ENCODE peak calls at places on chromosomes 7 and 10, in eight cellular contexts. C is MCF 10A; X is stimulated activated naive CD4-positive, alpha-beta T cell treated with Interleukin-2 at 50 U/mL for 16 hours; O is fibroblast of the conjunctiva; A is LoVo; J is SK-N-SH; S is WERI-Rb-1; D is T-helper 2 cell. V is an unnamed sample.

GRCh38 chr7:105521027-105521730 is 892 bp downstream of the PUS7 start:
- DNase-seq in C (peak), X (peak), O (no peak), A (peak), J (peak), S (peak), D (peak), V (peak)

GRCh38 chr10:103540722-103541121 is 47.2 kb downstream of the NEURL1 start:
- DNase-seq in C (peak), X (no peak), O (no peak), A (no peak), J (peak), S (no peak), D (no peak), V (no peak)

GRCh38 chr7:1818581-1819200 is 148.6 kb downstream of the ELFN1 start:
- DNase-seq in C (no peak), X (no peak), O (no peak), A (no peak), J (peak), S (peak), D (no peak), V (no peak)

GRCh38 chr10:7787150-7787856 is 490 bp downstream of the KIN start:
- DNase-seq in C (peak), X (no peak), O (no peak), A (peak), J (no peak), S (peak), D (peak), V (peak)

GRCh38 chr10:75001715-75002350 is 109.6 kb upstream of the SAMD8 start:
- DNase-seq in C (no peak), X (no peak), O (no peak), A (no peak), J (no peak), S (no peak), D (no peak), V (no peak)

GRCh38 chr7:66634816-66635215 is 6.1 kb downstream of the KCTD7 start:
- DNase-seq in C (no peak), X (no peak), O (no peak), A (no peak), J (no peak), S (no peak), D (no peak), V (no peak)

GRCh38 chr7:73515184-73515583 is 6.9 kb downstream of the BAZ1B start:
- DNase-seq in C (no peak), X (no peak), O (no peak), A (no peak), J (no peak), S (no peak), D (peak), V (no peak)

GRCh38 chr10:112389147-112389822 is 15.4 kb downstream of the ACSL5 start:
- DNase-seq in C (peak), X (peak), O (no peak), A (peak), J (no peak), S (no peak), D (peak), V (peak)

GRCh38 chr7:84207025-84207424 is 12.4 kb upstream of the SEMA3A start:
- DNase-seq in C (no peak), X (no peak), O (no peak), A (no peak), J (no peak), S (no peak), D (no peak), V (no peak)

GRCh38 chr10:102413053-102413705 is 5.4 kb downstream of the PSD start:
- DNase-seq in C (no peak), X (peak), O (no peak), A (no peak), J (peak), S (peak), D (peak), V (no peak)

GRCh38 chr10:100022403-100022802 is 12.7 kb upstream of the DNMBP start:
- DNase-seq in C (peak), X (no peak), O (peak), A (no peak), J (no peak), S (no peak), D (no peak), V (no peak)

GRCh38 chr7:102306916-102307677 is 20.4 kb downstream of the SH2B2 start:
- DNase-seq in C (peak), X (no peak), O (no peak), A (no peak), J (no peak), S (no peak), D (peak), V (no peak)

GRCh38 chr10:12766222-12766621 is 235.3 kb downstream of the CCDC3 start:
- DNase-seq in C (no peak), X (no peak), O (no peak), A (no peak), J (no peak), S (no peak), D (no peak), V (no peak)

GRCh38 chr10:63553473-63553872 is 32.3 kb downstream of the REEP3 start:
- DNase-seq in C (peak), X (no peak), O (no peak), A (no peak), J (no peak), S (no peak), D (no peak), V (peak)

GRCh38 chr7:111537134-111537533 is 25.2 kb downstream of the IMMP2L start:
- DNase-seq in C (no peak), X (no peak), O (no peak), A (no peak), J (no peak), S (no peak), D (no peak), V (no peak)

GRCh38 chr7:87599336-87599735 is 1.3 kb downstream of the ABCB1 start:
- DNase-seq in C (no peak), X (peak), O (no peak), A (no peak), J (peak), S (no peak), D (peak), V (no peak)

GRCh38 chr10:77609781-77610272 is 27.8 kb downstream of the KCNMA1 start:
- DNase-seq in C (no peak), X (no peak), O (no peak), A (no peak), J (no peak), S (no peak), D (no peak), V (no peak)

GRCh38 chr7:141551773-141552162 is 558 bp downstream of the AGK start:
- DNase-seq in C (no peak), X (no peak), O (no peak), A (no peak), J (no peak), S (no peak), D (peak), V (no peak)

GRCh38 chr7:40167291-40167690 is 32.5 kb downstream of the SUGCT start:
- DNase-seq in C (no peak), X (no peak), O (no peak), A (no peak), J (no peak), S (no peak), D (no peak), V (no peak)

GRCh38 chr10:8898745-8899330 is 844.4 kb downstream of the GATA3 start:
- DNase-seq in C (no peak), X (no peak), O (no peak), A (peak), J (no peak), S (no peak), D (peak), V (no peak)

GRCh38 chr10:44393834-44394547 is 9.1 kb upstream of the CXCL12 start:
- DNase-seq in C (no peak), X (no peak), O (no peak), A (no peak), J (no peak), S (no peak), D (no peak), V (no peak)

GRCh38 chr7:93133020-93133419 is 15.2 kb downstream of the SAMD9L start:
- DNase-seq in C (no peak), X (no peak), O (no peak), A (no peak), J (no peak), S (no peak), D (no peak), V (no peak)

GRCh38 chr7:11858668-11859302 is 26.8 kb upstream of the THSD7A start:
- DNase-seq in C (peak), X (no peak), O (no peak), A (no peak), J (no peak), S (no peak), D (no peak), V (no peak)

GRCh38 chr7:86949779-86950260 is 109.6 kb downstream of the ELAPOR2 start:
- DNase-seq in C (no peak), X (no peak), O (no peak), A (no peak), J (no peak), S (no peak), D (no peak), V (no peak)

GRCh38 chr7:149772236-149772820 is 1.1 kb downstream of the ZNF467 start:
- DNase-seq in C (no peak), X (peak), O (no peak), A (no peak), J (peak), S (no peak), D (no peak), V (no peak)

GRCh38 chr10:9229702-9230101 is 1175.2 kb downstream of the GATA3 start:
- DNase-seq in C (no peak), X (no peak), O (no peak), A (no peak), J (no peak), S (no peak), D (peak), V (no peak)

GRCh38 chr10:69802424-69803161 is 887 bp downstream of the COL13A1 start:
- DNase-seq in C (peak), X (no peak), O (no peak), A (peak), J (peak), S (peak), D (no peak), V (peak)

GRCh38 chr10:116753759-116754158 is 11.4 kb upstream of the HSPA12A start:
- DNase-seq in C (peak), X (no peak), O (no peak), A (no peak), J (no peak), S (no peak), D (no peak), V (peak)

GRCh38 chr10:30554443-30554831 is 75.1 kb downstream of the LYZL2 start:
- DNase-seq in C (no peak), X (no peak), O (no peak), A (no peak), J (no peak), S (no peak), D (no peak), V (no peak)

GRCh38 chr7:15113752-15114151 is 211.2 kb upstream of the DGKB start:
- DNase-seq in C (peak), X (no peak), O (peak), A (no peak), J (no peak), S (no peak), D (no peak), V (no peak)

GRCh38 chr7:127393370-127394058 is 1.0 kb upstream of the ZNF800 start:
- DNase-seq in C (no peak), X (no peak), O (no peak), A (no peak), J (peak), S (no peak), D (no peak), V (no peak)

GRCh38 chr10:44512345-44513095 is 127.6 kb upstream of the CXCL12 start:
- DNase-seq in C (no peak), X (no peak), O (no peak), A (no peak), J (no peak), S (no peak), D (no peak), V (no peak)